ENCODE peak calls at places on chromosomes 3 and 15, in four cellular contexts. D is GM06990, F is lung, M is fibroblast of pulmonary artery. N is an unnamed sample.
A peak's percentile ranks its signal among the peaks of the same experiment; 100 is the strongest.

GRCh38 chr15:44798815-44799214 is 62.5 kb downstream of the TRIM69 start:
- DNase-seq in D (no peak), F (no peak), M (no peak), N (no peak)

GRCh38 chr3:156729460-156730179 is 55.2 kb downstream of the TIPARP start:
- DNase-seq in D (no peak), F (no peak), M (no peak), N (no peak)

GRCh38 chr15:71651750-71652186 is 158.6 kb upstream of the NR2E3 start:
- DNase-seq in D (no peak), F (peak; percentile 41), M (peak; percentile 90), N (peak; percentile 84)

GRCh38 chr15:66035901-66036300 is 166.6 kb downstream of the RAB11A start:
- DNase-seq in D (no peak), F (no peak), M (no peak), N (no peak)

GRCh38 chr15:78341057-78341763 is 1.1 kb downstream of the CRABP1 start:
- DNase-seq in D (no peak), F (no peak), M (no peak), N (no peak)

GRCh38 chr3:21664996-21665395 is 86.0 kb downstream of the ZNF385D start:
- DNase-seq in D (no peak), F (no peak), M (no peak), N (no peak)

GRCh38 chr3:64355473-64355872 is 130.2 kb upstream of the PRICKLE2 start:
- DNase-seq in D (no peak), F (no peak), M (peak; percentile 56), N (peak; percentile 50)

GRCh38 chr3:99863588-99863987 is 45.9 kb downstream of the CMSS1 start:
- DNase-seq in D (no peak), F (no peak), M (no peak), N (no peak)

GRCh38 chr3:65130782-65131181 is 443.0 kb upstream of the ADAMTS9 start:
- DNase-seq in D (no peak), F (no peak), M (no peak), N (peak; percentile 63)

GRCh38 chr15:38486946-38487345 is 33.0 kb downstream of the FAM98B start:
- DNase-seq in D (no peak), F (no peak), M (no peak), N (no peak)

GRCh38 chr3:188594137-188594536 is 440.2 kb downstream of the LPP start:
- DNase-seq in D (no peak), F (no peak), M (peak; percentile 93), N (peak; percentile 90)

GRCh38 chr3:149114458-149114857 is 15.0 kb upstream of the HPS3 start:
- DNase-seq in D (no peak), F (no peak), M (no peak), N (no peak)

GRCh38 chr3:47113669-47114365 is 50.1 kb downstream of the SETD2 start:
- DNase-seq in D (peak; percentile 30), F (no peak), M (peak; percentile 42), N (peak; percentile 62)

GRCh38 chr15:100520132-100520921 is 8.4 kb downstream of the CERS3 start:
- DNase-seq in D (no peak), F (no peak), M (no peak), N (no peak)

DNA sequence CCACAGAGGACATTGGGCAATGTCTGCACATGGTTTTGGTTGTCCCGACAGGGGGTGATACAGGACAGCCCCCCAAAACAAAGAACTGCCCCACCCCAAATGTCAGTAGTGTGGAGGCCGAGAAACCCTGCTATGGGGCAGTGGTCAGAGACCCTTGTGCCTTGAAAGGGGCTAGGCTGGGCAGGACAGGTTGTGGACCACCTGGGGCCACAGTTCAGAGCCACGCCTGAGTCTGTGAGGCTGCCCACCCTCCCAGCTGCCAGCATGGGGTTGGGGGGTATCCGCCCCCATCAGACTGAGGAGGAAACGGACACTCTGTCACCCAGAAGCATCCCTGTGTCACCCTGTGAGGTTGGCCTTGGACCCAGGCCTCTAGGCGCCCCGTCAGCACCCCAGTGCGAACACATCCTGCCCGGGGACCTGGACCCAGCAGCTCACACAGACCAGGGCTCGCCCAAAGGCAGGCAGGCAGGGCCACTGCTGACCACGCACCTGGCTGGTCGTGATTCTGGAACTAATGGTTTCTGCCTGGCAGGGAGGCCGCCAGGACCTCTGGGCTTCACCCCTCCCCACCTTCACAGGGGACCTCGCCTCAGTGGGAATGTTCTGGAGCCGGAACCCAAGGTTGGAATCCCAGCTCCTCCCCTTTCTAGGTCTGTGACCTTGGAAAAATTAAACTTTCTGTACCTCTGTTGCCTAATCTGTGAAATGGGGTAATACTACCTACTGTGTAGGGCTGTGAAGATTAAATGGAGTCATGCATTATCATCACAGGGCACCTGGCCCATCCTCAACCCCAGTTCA is 1.4 kb downstream of the SLC41A3 start:
- DNase-seq in D (no peak), F (no peak), M (no peak), N (no peak)
- H3K4me3 ChIP-seq in D (peak overlapping the region; percentile 80), F (no peak overlapping the region), M (peak overlapping the region; percentile 65), N (no peak overlapping the region)

GRCh38 chr3:141859651-141860050 is 16.8 kb upstream of the ATP1B3 start:
- DNase-seq in D (no peak), F (no peak), M (no peak), N (no peak)
- H3K4me3 ChIP-seq in D (no peak overlapping the region), F (no peak overlapping the region), M (no peak overlapping the region), N (no peak overlapping the region)

GRCh38 chr15:87747106-87747505 is 509.4 kb downstream of the NTRK3 start:
- DNase-seq in D (no peak), F (no peak), M (no peak), N (no peak)
- H3K4me3 ChIP-seq in D (no peak overlapping the region), F (no peak overlapping the region), M (no peak overlapping the region), N (no peak overlapping the region)

GRCh38 chr3:181533811-181534210 is 177.9 kb upstream of the SOX2 start:
- DNase-seq in D (no peak), F (no peak), M (no peak), N (no peak)
- H3K4me3 ChIP-seq in D (no peak overlapping the region), F (no peak overlapping the region), M (no peak overlapping the region), N (no peak overlapping the region)

DNA sequence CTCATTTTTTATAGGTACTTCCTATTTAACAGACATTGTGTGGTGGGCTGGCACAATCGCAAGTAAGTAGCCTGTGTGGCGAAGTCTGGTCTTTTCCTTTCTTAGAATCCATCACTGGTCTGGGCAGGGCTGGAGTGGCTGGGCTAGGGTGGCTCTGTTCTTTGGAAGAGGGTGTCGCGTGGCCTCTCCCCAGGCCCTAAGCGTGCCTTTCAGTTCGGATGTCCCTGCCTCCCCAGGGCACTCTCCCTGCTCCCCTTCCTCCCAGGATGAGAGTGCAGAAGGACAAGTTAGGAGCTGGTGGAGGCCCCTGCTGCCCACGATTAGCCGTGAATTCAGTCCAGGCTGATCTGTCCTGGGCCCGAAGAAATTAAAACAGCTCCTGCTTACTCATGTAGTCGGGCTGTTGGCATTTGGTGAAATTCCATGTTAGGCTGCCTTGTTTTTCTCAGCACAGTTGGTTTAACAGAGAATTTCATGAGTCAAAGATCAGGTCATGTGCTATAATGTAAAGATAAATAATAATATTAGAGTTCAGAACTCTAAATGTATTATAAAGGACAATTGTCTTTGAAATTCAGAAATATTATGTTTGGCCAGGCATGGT is 24.4 kb downstream of the NIPA1 start:
- DNase-seq in D (no peak), F (no peak), M (no peak), N (no peak)
- H3K4me3 ChIP-seq in D (no peak overlapping the region), F (no peak overlapping the region), M (no peak overlapping the region), N (no peak overlapping the region)

DNA sequence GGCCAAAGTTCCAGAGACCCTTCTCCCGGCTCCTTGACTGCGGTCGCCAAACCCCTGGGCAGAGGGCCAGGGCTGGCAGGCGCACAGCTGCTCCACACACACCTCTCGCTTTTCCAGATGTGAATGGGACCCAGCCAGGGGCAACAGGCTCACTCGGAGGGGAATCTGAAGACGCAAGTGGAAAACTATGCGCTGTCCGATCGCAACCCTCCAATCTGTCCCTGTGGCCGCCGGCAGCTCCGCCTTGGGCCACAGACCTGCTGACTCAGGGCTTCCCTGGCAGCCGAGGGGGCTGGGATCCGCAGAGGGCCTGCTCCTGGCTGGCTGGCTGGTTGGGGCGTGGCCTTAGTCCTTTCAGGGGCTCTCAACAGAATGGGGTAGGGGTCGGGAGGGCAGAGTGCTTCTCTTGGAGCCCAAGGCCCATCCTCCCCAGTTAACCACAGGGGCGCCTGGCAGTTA is 54.0 kb downstream of the IQSEC1 start:
- DNase-seq in D (no peak), F (no peak), M (peak; percentile 71), N (peak; percentile 78)
- H3K4me3 ChIP-seq in D (peak overlapping the region; percentile 73), F (no peak overlapping the region), M (no peak overlapping the region), N (peak overlapping the region; percentile 9)

DNA sequence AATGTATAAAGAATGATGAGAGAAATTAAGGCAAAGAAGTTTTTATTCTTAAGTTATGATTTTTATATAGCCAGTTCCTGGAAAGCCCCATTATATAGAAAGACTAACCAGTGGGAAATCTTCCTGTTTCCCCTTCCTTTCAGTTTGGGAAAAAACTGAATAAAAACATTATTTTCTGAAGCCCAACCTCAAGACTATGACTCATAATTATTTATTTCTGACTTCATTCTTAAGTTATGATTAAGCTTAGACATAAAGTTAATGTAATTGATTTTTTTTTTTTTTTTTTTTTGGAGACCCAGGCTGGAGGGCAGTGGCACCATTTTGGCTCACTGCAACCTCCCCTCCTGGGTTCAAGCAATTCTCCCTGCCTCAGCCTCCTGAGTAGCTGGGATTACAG is 55.8 kb downstream of the TRPC1 start:
- DNase-seq in D (no peak), F (no peak), M (peak; percentile 10), N (peak; percentile 49)
- H3K4me3 ChIP-seq in D (no peak overlapping the region), F (no peak overlapping the region), M (no peak overlapping the region), N (no peak overlapping the region)